ENCODE peak calls at places on chromosomes 16 and 17, in ten cellular contexts. One of them, this sample, is unnamed.

GRCh38 chr16:87056083-87056482 is 261.1 kb downstream of the C16orf95 start:
- DNase-seq in CD8-positive, alpha-beta memory T cell: no peak
- DNase-seq in effector memory CD4-positive, alpha-beta T cell: no peak
- DNase-seq in sigmoid colon: peak
- DNase-seq in CD4-positive, alpha-beta memory T cell: no peak
- DNase-seq in heart left ventricle: no peak
- DNase-seq in aorta: no peak
- DNase-seq in coronary artery: peak
- DNase-seq in brain microvascular endothelial cell: peak
- DNase-seq in stomach: no peak
- DNase-seq in this sample: peak

GRCh38 chr16:15754821-15755534 is 101.8 kb downstream of the MYH11 start:
- DNase-seq in effector memory CD4-positive, alpha-beta T cell: no peak
- DNase-seq in sigmoid colon: no peak
- DNase-seq in CD4-positive, alpha-beta memory T cell: no peak
- DNase-seq in heart left ventricle: no peak
- DNase-seq in stomach: no peak
- DNase-seq in CD8-positive, alpha-beta memory T cell: no peak
- DNase-seq in brain microvascular endothelial cell: no peak
- DNase-seq in aorta: no peak
- DNase-seq in coronary artery: no peak
- DNase-seq in this sample: no peak

GRCh38 chr16:58037365-58038057 is 12.0 kb downstream of the MMP15 start:
- DNase-seq in stomach: no peak
- DNase-seq in CD8-positive, alpha-beta memory T cell: no peak
- DNase-seq in aorta: no peak
- DNase-seq in effector memory CD4-positive, alpha-beta T cell: no peak
- DNase-seq in sigmoid colon: no peak
- DNase-seq in brain microvascular endothelial cell: no peak
- DNase-seq in coronary artery: no peak
- DNase-seq in heart left ventricle: no peak
- DNase-seq in CD4-positive, alpha-beta memory T cell: no peak
- DNase-seq in this sample: no peak

GRCh38 chr16:68111379-68111778 is 26.2 kb downstream of the NFATC3 start:
- DNase-seq in heart left ventricle: no peak
- DNase-seq in aorta: no peak
- DNase-seq in coronary artery: no peak
- DNase-seq in CD4-positive, alpha-beta memory T cell: no peak
- DNase-seq in effector memory CD4-positive, alpha-beta T cell: no peak
- DNase-seq in sigmoid colon: no peak
- DNase-seq in brain microvascular endothelial cell: no peak
- DNase-seq in CD8-positive, alpha-beta memory T cell: no peak
- DNase-seq in stomach: no peak
- DNase-seq in this sample: no peak

GRCh38 chr17:1110844-1111598 is 68.8 kb downstream of the ABR start:
- DNase-seq in heart left ventricle: peak
- DNase-seq in stomach: no peak
- DNase-seq in CD4-positive, alpha-beta memory T cell: no peak
- DNase-seq in coronary artery: peak
- DNase-seq in CD8-positive, alpha-beta memory T cell: no peak
- DNase-seq in sigmoid colon: peak
- DNase-seq in brain microvascular endothelial cell: peak
- DNase-seq in aorta: peak
- DNase-seq in effector memory CD4-positive, alpha-beta T cell: no peak
- DNase-seq in this sample: peak

GRCh38 chr16:7919782-7920181 is 587.1 kb downstream of the RBFOX1 start:
- DNase-seq in aorta: no peak
- DNase-seq in stomach: no peak
- DNase-seq in brain microvascular endothelial cell: no peak
- DNase-seq in CD4-positive, alpha-beta memory T cell: no peak
- DNase-seq in coronary artery: no peak
- DNase-seq in CD8-positive, alpha-beta memory T cell: no peak
- DNase-seq in effector memory CD4-positive, alpha-beta T cell: no peak
- DNase-seq in heart left ventricle: no peak
- DNase-seq in sigmoid colon: no peak
- DNase-seq in this sample: no peak

GRCh38 chr17:76909971-76910760 is 42.0 kb downstream of the MGAT5B start:
- DNase-seq in aorta: no peak
- DNase-seq in stomach: peak
- DNase-seq in CD8-positive, alpha-beta memory T cell: no peak
- DNase-seq in coronary artery: no peak
- DNase-seq in effector memory CD4-positive, alpha-beta T cell: peak
- DNase-seq in CD4-positive, alpha-beta memory T cell: peak
- DNase-seq in sigmoid colon: no peak
- DNase-seq in heart left ventricle: peak
- DNase-seq in brain microvascular endothelial cell: peak
- DNase-seq in this sample: peak

GRCh38 chr17:1597861-1598342 is 30.7 kb downstream of the SLC43A2 start:
- DNase-seq in CD8-positive, alpha-beta memory T cell: no peak
- DNase-seq in heart left ventricle: no peak
- DNase-seq in aorta: no peak
- DNase-seq in stomach: peak
- DNase-seq in coronary artery: no peak
- DNase-seq in brain microvascular endothelial cell: no peak
- DNase-seq in sigmoid colon: no peak
- DNase-seq in effector memory CD4-positive, alpha-beta T cell: no peak
- DNase-seq in CD4-positive, alpha-beta memory T cell: no peak
- DNase-seq in this sample: no peak

GRCh38 chr17:37358830-37359681 is 16.7 kb upstream of the C17orf78 start:
- DNase-seq in aorta: peak
- DNase-seq in stomach: peak
- DNase-seq in coronary artery: peak
- DNase-seq in CD8-positive, alpha-beta memory T cell: peak
- DNase-seq in brain microvascular endothelial cell: peak
- DNase-seq in heart left ventricle: peak
- DNase-seq in effector memory CD4-positive, alpha-beta T cell: peak
- DNase-seq in sigmoid colon: peak
- DNase-seq in CD4-positive, alpha-beta memory T cell: peak
- DNase-seq in this sample: peak

GRCh38 chr17:7839890-7840260 is 5.9 kb downstream of the KDM6B start:
- DNase-seq in aorta: peak
- DNase-seq in effector memory CD4-positive, alpha-beta T cell: no peak
- DNase-seq in CD4-positive, alpha-beta memory T cell: no peak
- DNase-seq in coronary artery: peak
- DNase-seq in stomach: no peak
- DNase-seq in sigmoid colon: peak
- DNase-seq in CD8-positive, alpha-beta memory T cell: no peak
- DNase-seq in heart left ventricle: no peak
- DNase-seq in brain microvascular endothelial cell: no peak
- DNase-seq in this sample: no peak

GRCh38 chr17:66807182-66807581 is 27.7 kb upstream of the CACNG5 start:
- DNase-seq in sigmoid colon: peak
- DNase-seq in stomach: peak
- DNase-seq in coronary artery: no peak
- DNase-seq in effector memory CD4-positive, alpha-beta T cell: no peak
- DNase-seq in aorta: no peak
- DNase-seq in brain microvascular endothelial cell: no peak
- DNase-seq in CD4-positive, alpha-beta memory T cell: no peak
- DNase-seq in heart left ventricle: no peak
- DNase-seq in CD8-positive, alpha-beta memory T cell: no peak
- DNase-seq in this sample: no peak

GRCh38 chr17:57293077-57293476 is 36.8 kb downstream of the MSI2 start:
- DNase-seq in coronary artery: no peak
- DNase-seq in heart left ventricle: no peak
- DNase-seq in brain microvascular endothelial cell: peak
- DNase-seq in effector memory CD4-positive, alpha-beta T cell: no peak
- DNase-seq in CD8-positive, alpha-beta memory T cell: no peak
- DNase-seq in aorta: no peak
- DNase-seq in CD4-positive, alpha-beta memory T cell: no peak
- DNase-seq in sigmoid colon: no peak
- DNase-seq in stomach: no peak
- DNase-seq in this sample: no peak

GRCh38 chr16:9518054-9518453 is 426.6 kb downstream of the HAPSTR1 start:
- DNase-seq in stomach: no peak
- DNase-seq in aorta: no peak
- DNase-seq in sigmoid colon: peak
- DNase-seq in effector memory CD4-positive, alpha-beta T cell: no peak
- DNase-seq in brain microvascular endothelial cell: no peak
- DNase-seq in heart left ventricle: no peak
- DNase-seq in CD8-positive, alpha-beta memory T cell: no peak
- DNase-seq in CD4-positive, alpha-beta memory T cell: no peak
- DNase-seq in coronary artery: no peak
- DNase-seq in this sample: no peak

GRCh38 chr17:4790705-4791088 is 1.9 kb downstream of the GLTPD2 start:
- DNase-seq in sigmoid colon: no peak
- DNase-seq in aorta: no peak
- DNase-seq in heart left ventricle: no peak
- DNase-seq in stomach: no peak
- DNase-seq in coronary artery: no peak
- DNase-seq in CD8-positive, alpha-beta memory T cell: no peak
- DNase-seq in CD4-positive, alpha-beta memory T cell: no peak
- DNase-seq in brain microvascular endothelial cell: no peak
- DNase-seq in effector memory CD4-positive, alpha-beta T cell: no peak
- DNase-seq in this sample: no peak
- H3K4me3 ChIP-seq in sigmoid colon: peak
- H3K4me3 ChIP-seq in aorta: peak
- H3K4me3 ChIP-seq in heart left ventricle: peak
- H3K4me3 ChIP-seq in stomach: peak
- H3K4me3 ChIP-seq in coronary artery: peak
- H3K4me3 ChIP-seq in CD8-positive, alpha-beta memory T cell: peak
- H3K4me3 ChIP-seq in CD4-positive, alpha-beta memory T cell: peak
- H3K4me3 ChIP-seq in brain microvascular endothelial cell: peak
- H3K4me3 ChIP-seq in effector memory CD4-positive, alpha-beta T cell: peak
- H3K4me3 ChIP-seq in this sample: peak

DNA sequence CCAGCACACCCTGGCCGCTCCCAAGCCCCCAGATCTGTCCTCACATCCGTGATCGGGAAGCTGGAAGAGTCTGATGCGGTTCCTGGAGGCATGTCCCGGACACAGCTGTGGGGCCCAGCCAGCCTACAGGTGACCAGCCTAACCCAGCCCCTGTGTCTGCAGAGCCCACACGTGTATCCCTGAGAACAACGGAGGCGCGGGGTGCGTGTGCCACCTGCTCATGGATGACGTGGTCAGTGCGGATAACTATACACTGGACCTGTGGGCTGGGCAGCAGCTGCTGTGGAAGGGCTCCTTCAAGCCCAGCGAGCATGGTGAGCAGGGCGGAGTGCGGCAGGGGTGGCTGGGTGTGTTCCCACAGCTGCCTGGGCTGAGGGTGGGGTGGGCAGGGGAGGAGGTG is 30.9 kb downstream of the IL4R start:
- DNase-seq in stomach: no peak
- DNase-seq in CD4-positive, alpha-beta memory T cell: no peak
- DNase-seq in aorta: no peak
- DNase-seq in heart left ventricle: no peak
- DNase-seq in effector memory CD4-positive, alpha-beta T cell: no peak
- DNase-seq in coronary artery: no peak
- DNase-seq in sigmoid colon: no peak
- DNase-seq in brain microvascular endothelial cell: no peak
- DNase-seq in CD8-positive, alpha-beta memory T cell: no peak
- DNase-seq in this sample: no peak
- H3K4me3 ChIP-seq in stomach: no peak
- H3K4me3 ChIP-seq in CD4-positive, alpha-beta memory T cell: no peak
- H3K4me3 ChIP-seq in aorta: no peak
- H3K4me3 ChIP-seq in heart left ventricle: no peak
- H3K4me3 ChIP-seq in effector memory CD4-positive, alpha-beta T cell: no peak
- H3K4me3 ChIP-seq in coronary artery: no peak
- H3K4me3 ChIP-seq in sigmoid colon: no peak
- H3K4me3 ChIP-seq in brain microvascular endothelial cell: no peak
- H3K4me3 ChIP-seq in CD8-positive, alpha-beta memory T cell: no peak
- H3K4me3 ChIP-seq in this sample: no peak

DNA sequence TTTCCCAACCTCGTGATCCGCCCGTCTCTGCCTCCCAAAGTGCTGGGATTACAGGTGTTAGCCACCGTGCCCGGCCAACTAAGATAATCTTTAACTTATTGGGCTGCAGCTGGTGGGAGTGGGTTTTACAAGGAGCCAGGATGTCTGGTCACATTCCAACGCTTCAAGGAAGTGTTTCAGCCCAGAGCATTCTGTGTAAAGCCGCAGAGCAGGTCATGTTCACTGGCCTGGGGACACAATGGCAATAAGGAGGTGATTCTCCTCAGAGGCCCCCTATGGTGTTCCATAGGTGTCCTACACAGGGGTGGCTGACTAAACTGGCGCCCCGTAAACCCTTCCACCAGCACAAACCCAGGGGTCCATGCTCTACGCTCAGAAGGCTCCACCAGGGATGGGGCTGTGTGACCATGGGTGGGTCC is 1.2 kb downstream of the QPRT start:
- DNase-seq in CD8-positive, alpha-beta memory T cell: no peak
- DNase-seq in stomach: no peak
- DNase-seq in CD4-positive, alpha-beta memory T cell: no peak
- DNase-seq in heart left ventricle: no peak
- DNase-seq in coronary artery: no peak
- DNase-seq in aorta: no peak
- DNase-seq in sigmoid colon: no peak
- DNase-seq in effector memory CD4-positive, alpha-beta T cell: no peak
- DNase-seq in brain microvascular endothelial cell: no peak
- DNase-seq in this sample: no peak
- H3K4me3 ChIP-seq in CD8-positive, alpha-beta memory T cell: no peak
- H3K4me3 ChIP-seq in stomach: no peak
- H3K4me3 ChIP-seq in CD4-positive, alpha-beta memory T cell: no peak
- H3K4me3 ChIP-seq in heart left ventricle: no peak
- H3K4me3 ChIP-seq in coronary artery: no peak
- H3K4me3 ChIP-seq in aorta: no peak
- H3K4me3 ChIP-seq in sigmoid colon: peak
- H3K4me3 ChIP-seq in effector memory CD4-positive, alpha-beta T cell: no peak
- H3K4me3 ChIP-seq in brain microvascular endothelial cell: peak
- H3K4me3 ChIP-seq in this sample: peak

GRCh38 chr17:43025290-43025657 is 243 bp downstream of the RND2 start:
- DNase-seq in CD4-positive, alpha-beta memory T cell: no peak
- DNase-seq in coronary artery: no peak
- DNase-seq in brain microvascular endothelial cell: no peak
- DNase-seq in CD8-positive, alpha-beta memory T cell: no peak
- DNase-seq in stomach: no peak
- DNase-seq in effector memory CD4-positive, alpha-beta T cell: no peak
- DNase-seq in heart left ventricle: peak
- DNase-seq in sigmoid colon: no peak
- DNase-seq in aorta: peak
- DNase-seq in this sample: no peak
- H3K4me3 ChIP-seq in CD4-positive, alpha-beta memory T cell: no peak
- H3K4me3 ChIP-seq in coronary artery: peak
- H3K4me3 ChIP-seq in brain microvascular endothelial cell: peak
- H3K4me3 ChIP-seq in CD8-positive, alpha-beta memory T cell: no peak
- H3K4me3 ChIP-seq in stomach: peak
- H3K4me3 ChIP-seq in effector memory CD4-positive, alpha-beta T cell: peak
- H3K4me3 ChIP-seq in heart left ventricle: peak
- H3K4me3 ChIP-seq in sigmoid colon: peak
- H3K4me3 ChIP-seq in aorta: peak
- H3K4me3 ChIP-seq in this sample: peak

This sample was measured in foreskin fibroblast.